ENCODE peak calls at places on chromosomes 12 and 14, in four cellular contexts. T is lower leg skin, G is lower lobe of right lung, J is fibroblast of mammary gland. Q is an unnamed sample.

GRCh38 chr14:66038214-66038977 is 447.8 kb upstream of the CCDC196 start:
- DNase-seq in T (peak; percentile 49), G (no peak), J (peak; percentile 44), Q (no peak)

GRCh38 chr12:50181691-50182090 is 14.5 kb upstream of the CERS5 start:
- DNase-seq in T (no peak), G (no peak), J (no peak), Q (no peak)

GRCh38 chr12:68406134-68406576 is 74.0 kb upstream of the MDM1 start:
- DNase-seq in T (peak; percentile 90), G (peak; percentile 93), J (peak; percentile 89), Q (peak; percentile 42)

GRCh38 chr14:75454963-75455546 is 27.2 kb downstream of the JDP2 start:
- DNase-seq in T (peak; percentile 65), G (peak; percentile 72), J (peak; percentile 79), Q (peak; percentile 65)

GRCh38 chr14:23076785-23077408 is 18.0 kb downstream of the ACIN1 start:
- DNase-seq in T (no peak), G (no peak), J (peak; percentile 58), Q (peak; percentile 35)

GRCh38 chr12:10031318-10031717 is 836 bp downstream of the CLEC9A start:
- DNase-seq in T (no peak), G (no peak), J (peak; percentile 5), Q (peak; percentile 61)

GRCh38 chr12:47383942-47384341 is 304.2 kb upstream of the AMIGO2 start:
- DNase-seq in T (no peak), G (no peak), J (peak; percentile 28), Q (peak; percentile 12)

GRCh38 chr12:84874125-84874824 is 38.3 kb downstream of the SLC6A15 start:
- DNase-seq in T (no peak), G (no peak), J (peak; percentile 76), Q (peak; percentile 57)

GRCh38 chr12:53324113-53324778 is 2.8 kb upstream of the AAAS start:
- DNase-seq in T (no peak), G (peak; percentile 58), J (no peak), Q (no peak)

GRCh38 chr12:96170762-96171161 is 23.4 kb upstream of the ELK3 start:
- DNase-seq in T (no peak), G (no peak), J (no peak), Q (no peak)

GRCh38 chr12:52839706-52840105 is 5.6 kb upstream of the KRT79 start:
- DNase-seq in T (no peak), G (no peak), J (no peak), Q (no peak)

GRCh38 chr12:120791669-120792176 is 66.1 kb downstream of the ACADS start:
- DNase-seq in T (no peak), G (no peak), J (no peak), Q (no peak)

GRCh38 chr14:33842299-33842698 is 108.6 kb downstream of the EGLN3 start:
- DNase-seq in T (no peak), G (no peak), J (no peak), Q (no peak)

GRCh38 chr12:4449862-4450222 is 4.2 kb upstream of the FGF6 start:
- DNase-seq in T (no peak), G (no peak), J (peak; percentile 7), Q (no peak)

GRCh38 chr14:100782516-100783320 is 43.2 kb upstream of the MEG3 start:
- DNase-seq in T (no peak), G (no peak), J (no peak), Q (no peak)

GRCh38 chr14:51546603-51547258 is 105.0 kb upstream of the FRMD6 start:
- DNase-seq in T (no peak), G (no peak), J (no peak), Q (no peak)

GRCh38 chr14:77206261-77206824 is 24.7 kb downstream of the TMEM63C start:
- DNase-seq in T (no peak), G (no peak), J (no peak), Q (no peak)

GRCh38 chr14:77208979-77209318 is 27.4 kb downstream of the TMEM63C start:
- DNase-seq in T (no peak), G (no peak), J (no peak), Q (no peak)

GRCh38 chr14:77208266-77208978 is 26.8 kb downstream of the TMEM63C start:
- DNase-seq in T (peak; percentile 25), G (peak; percentile 74), J (peak; percentile 48), Q (peak; percentile 46)

GRCh38 chr14:77205566-77205965 is 24.0 kb downstream of the TMEM63C start:
- DNase-seq in T (no peak), G (no peak), J (no peak), Q (no peak)

DNA sequence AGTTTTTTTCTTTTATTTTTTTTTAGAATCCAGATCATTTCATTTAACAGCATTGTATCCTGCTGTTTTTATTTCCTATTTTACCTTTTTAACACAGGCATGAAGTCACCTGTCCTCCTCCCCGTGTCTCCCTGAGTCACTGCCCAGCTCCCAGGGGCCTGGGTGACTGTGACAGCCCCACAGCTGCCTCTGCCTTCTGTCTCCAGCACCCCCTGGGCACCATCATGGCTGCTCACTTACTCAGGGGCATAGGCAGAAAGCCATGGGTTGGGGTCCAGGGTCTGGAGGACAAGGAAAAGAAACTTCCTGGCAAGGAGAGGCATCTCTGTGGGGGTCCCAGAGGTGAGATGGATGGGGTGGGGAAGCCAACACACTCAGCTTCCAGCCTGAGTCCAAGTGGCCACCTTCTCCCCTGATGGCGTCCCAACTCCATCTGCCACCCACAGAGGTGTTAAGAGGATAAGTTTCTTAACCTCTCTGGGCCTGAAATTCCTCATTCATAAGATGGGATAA is 25.3 kb downstream of the TMEM63C start:
- DNase-seq in T (no peak), G (no peak), J (no peak), Q (no peak)
- TF ChIP-seq CTCF in T (no peak), G (no peak), J (no peak), Q (no peak)

DNA sequence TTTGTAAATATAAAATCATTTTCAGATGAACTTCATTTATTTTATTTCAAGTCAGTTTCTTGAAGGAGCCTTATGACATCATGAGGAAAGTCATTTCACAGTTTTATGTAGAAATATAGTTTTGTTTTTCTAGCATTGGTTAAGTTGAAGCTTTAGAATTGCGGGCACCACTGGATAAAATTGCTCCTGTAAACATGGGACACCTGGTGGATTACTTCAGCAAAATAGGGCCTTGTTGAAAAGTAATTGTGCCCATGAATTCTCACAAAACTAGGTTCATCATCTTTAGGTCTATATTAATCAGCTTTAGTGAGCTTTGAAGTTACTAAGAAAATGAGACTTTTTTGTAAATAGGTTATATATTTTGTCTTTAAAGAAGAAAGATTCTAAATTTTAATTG is 25.3 kb downstream of the CNTN1 start:
- DNase-seq in T (no peak), G (no peak), J (no peak), Q (no peak)
- TF ChIP-seq CTCF in T (no peak), G (no peak), J (no peak), Q (no peak)

GRCh38 chr12:65313704-65314317 is 35.3 kb downstream of the MSRB3 start:
- DNase-seq in T (no peak), G (no peak), J (peak; percentile 57), Q (peak; percentile 2)
- TF ChIP-seq CTCF in T (no peak), G (peak; percentile 37), J (peak; percentile 61), Q (peak; percentile 81)

GRCh38 chr12:32756476-32757158 is 920 bp upstream of the YARS2 start:
- DNase-seq in T (no peak), G (no peak), J (peak; percentile 6), Q (no peak)
- TF ChIP-seq CTCF in T (no peak), G (no peak), J (no peak), Q (no peak)

GRCh38 chr14:24274101-24274543 is 2.7 kb upstream of the RABGGTA start:
- DNase-seq in T (no peak), G (no peak), J (peak; percentile 6), Q (no peak)

GRCh38 chr14:24271834-24272263 is 452 bp upstream of the RABGGTA start:
- DNase-seq in T (no peak), G (no peak), J (no peak), Q (no peak)

GRCh38 chr14:24275524-24276139 is 4.2 kb upstream of the RABGGTA start:
- DNase-seq in T (no peak), G (peak; percentile 8), J (no peak), Q (no peak)

GRCh38 chr14:24272442-24272841 is 1.0 kb upstream of the RABGGTA start:
- DNase-seq in T (no peak), G (no peak), J (no peak), Q (no peak)

DNA sequence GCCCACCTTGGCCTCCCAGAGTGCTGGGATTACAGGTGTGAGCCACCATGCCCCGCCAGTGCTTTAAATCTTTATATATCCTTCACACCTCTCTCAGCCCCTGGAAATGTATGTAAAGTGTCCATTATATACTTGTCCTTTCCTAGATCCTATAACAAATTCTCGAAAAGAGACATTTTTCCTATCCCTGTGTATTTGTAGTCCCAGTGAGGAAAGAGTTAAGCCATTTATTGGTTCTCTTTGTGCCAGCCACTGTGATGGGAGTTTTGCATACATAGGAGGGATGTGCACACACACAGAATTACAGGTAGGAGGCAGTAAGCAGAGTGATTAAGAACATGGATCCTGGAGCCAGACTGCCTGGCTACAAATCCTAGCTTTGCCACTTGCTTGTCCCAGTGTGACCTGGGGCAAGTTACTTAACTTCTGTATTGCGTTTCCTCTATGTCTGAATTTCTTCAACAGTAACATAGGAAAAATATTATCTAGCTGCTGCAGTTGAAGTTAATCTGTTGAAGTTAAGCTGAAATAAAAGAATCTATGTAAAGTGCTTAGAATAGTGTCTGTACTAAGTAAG is 2.1 kb upstream of the RABGGTA start:
- DNase-seq in T (no peak), G (no peak), J (no peak), Q (no peak)
- TF ChIP-seq CTCF in T (no peak), G (peak; percentile 12), J (no peak), Q (peak; percentile 28)

Q was measured in HFFc6.